ENCODE peak calls at places on chromosomes 2 and 18, in seven cellular contexts. R, S, Z, E, C, T and H are unnamed samples.

GRCh38 chr18:3453540-3454364 is 3.8 kb downstream of the TGIF1 start:
- DNase-seq in Z (peak; percentile 96), C (no peak), S (no peak), R (no peak), T (no peak), E (no peak), H (no peak)

GRCh38 chr2:184558713-184559464 is 39.4 kb upstream of the ZNF804A start:
- DNase-seq in E (no peak), Z (no peak), S (no peak), T (no peak), C (no peak), R (no peak), H (no peak)

GRCh38 chr2:58428553-58429284 is 187.6 kb upstream of the FANCL start:
- DNase-seq in S (peak; percentile 91), C (no peak), E (no peak), Z (no peak), T (peak; percentile 56), R (no peak), H (peak; percentile 22)

GRCh38 chr18:984004-984403 is 79.3 kb downstream of the ADCYAP1 start:
- DNase-seq in C (no peak), E (no peak), R (no peak), T (no peak), S (no peak), Z (no peak), H (no peak)

GRCh38 chr2:163182764-163183354 is 344.3 kb upstream of the KCNH7 start:
- DNase-seq in C (no peak), E (no peak), R (no peak), T (no peak), S (peak; percentile 19), Z (no peak), H (no peak)

GRCh38 chr2:65377556-65378307 is 54.7 kb downstream of the SPRED2 start:
- DNase-seq in R (no peak), S (no peak), C (peak; percentile 43), E (no peak), Z (no peak), T (no peak), H (no peak)

GRCh38 chr2:45256867-45257641 is 247.8 kb upstream of the SIX2 start:
- DNase-seq in T (peak; percentile 21), Z (peak; percentile 75), S (no peak), R (no peak), E (no peak), C (no peak), H (no peak)

GRCh38 chr18:58592223-58593214 is 36.4 kb downstream of the ALPK2 start:
- DNase-seq in T (no peak), R (no peak), S (no peak), E (no peak), Z (no peak), C (no peak), H (no peak)

GRCh38 chr2:235494716-235495372 is 1.0 kb downstream of the AGAP1 start:
- DNase-seq in Z (no peak), R (no peak), S (peak; percentile 71), C (peak; percentile 27), T (no peak), E (no peak), H (no peak)

GRCh38 chr2:195898505-195898904 is 170.1 kb downstream of the DNAH7 start:
- DNase-seq in C (no peak), E (no peak), Z (peak; percentile 4), R (no peak), T (no peak), S (peak; percentile 65), H (no peak)

GRCh38 chr2:112481528-112482228 is at the start of gene TTL:
- DNase-seq in R (peak; percentile 73), C (peak; percentile 89), S (peak; percentile 92), T (no peak), Z (peak; percentile 59), E (no peak), H (peak; percentile 79)

GRCh38 chr2:121360566-121361300 is 75.7 kb upstream of the TFCP2L1 start:
- DNase-seq in T (no peak), C (no peak), E (no peak), S (no peak), Z (no peak), R (no peak), H (no peak)

GRCh38 chr2:234788841-234789240 is 163.0 kb upstream of the SH3BP4 start:
- DNase-seq in T (no peak), C (no peak), Z (no peak), S (peak; percentile 32), R (no peak), E (no peak), H (no peak)

GRCh38 chr18:34875150-34875549 is 165.1 kb downstream of the DTNA start:
- DNase-seq in T (no peak), E (no peak), Z (no peak), R (no peak), S (no peak), C (no peak), H (no peak)

GRCh38 chr2:110732422-110733413 is at the start of gene ACOXL:
- DNase-seq in T (peak; percentile 68), C (peak; percentile 56), E (no peak), R (peak; percentile 25), Z (no peak), S (peak; percentile 51), H (peak; percentile 23)

GRCh38 chr2:43841949-43842865 is 3.4 kb downstream of the ABCG8 start:
- DNase-seq in C (peak; percentile 2), E (no peak), S (no peak), R (no peak), T (no peak), Z (peak; percentile 76), H (no peak)

GRCh38 chr2:8298783-8299182 is 383.1 kb upstream of the ID2 start:
- DNase-seq in C (no peak), Z (no peak), T (no peak), S (no peak), E (no peak), R (no peak), H (no peak)

GRCh38 chr2:112794131-112794733 is 9.9 kb upstream of the IL1A start:
- DNase-seq in R (no peak), S (no peak), E (no peak), Z (peak; percentile 34), C (peak; percentile 59), T (no peak), H (no peak)

GRCh38 chr2:28391564-28392296 is 928 bp upstream of the FOSL2 start:
- DNase-seq in R (peak; percentile 45), T (no peak), Z (peak; percentile 72), S (peak; percentile 91), E (no peak), C (peak; percentile 64), H (peak; percentile 42)

GRCh38 chr2:168180914-168181313 is 66.5 kb downstream of the STK39 start:
- DNase-seq in R (no peak), T (no peak), S (no peak), E (no peak), Z (peak; percentile 94), C (no peak), H (no peak)

GRCh38 chr2:19536136-19536535 is 177.7 kb upstream of the OSR1 start:
- DNase-seq in R (no peak), S (no peak), Z (peak; percentile 22), T (no peak), E (no peak), C (no peak), H (no peak)

GRCh38 chr18:61949946-61950345 is 57.1 kb upstream of the RNF152 start:
- DNase-seq in T (no peak), R (no peak), S (no peak), E (no peak), Z (no peak), C (no peak), H (no peak)

GRCh38 chr2:113872201-113872600 is 17.7 kb upstream of the ACTR3 start:
- DNase-seq in S (no peak), R (no peak), T (no peak), C (no peak), Z (no peak), E (no peak), H (no peak)

GRCh38 chr2:42961385-42961800 is 169.0 kb upstream of the HAAO start:
- DNase-seq in T (no peak), R (no peak), E (no peak), C (no peak), S (no peak), Z (no peak), H (no peak)

DNA sequence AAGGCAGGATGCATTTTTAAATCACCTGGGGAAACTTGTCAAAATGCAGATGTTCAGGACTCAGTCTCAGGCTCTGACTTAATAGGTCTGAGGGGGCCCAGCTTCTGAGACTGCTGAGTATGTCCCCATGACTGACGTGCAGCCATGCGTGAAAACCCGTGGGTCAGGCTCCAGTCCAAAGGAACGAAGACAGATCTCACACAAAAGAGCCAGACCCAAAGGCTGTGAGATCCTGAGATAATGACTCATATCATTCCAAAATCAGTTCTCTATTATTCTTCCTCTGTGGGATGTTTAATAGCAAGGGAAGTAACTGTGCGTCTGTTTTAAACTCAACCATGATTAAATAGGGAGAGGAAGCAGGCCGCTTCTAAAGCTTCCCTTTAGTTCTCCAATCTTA is 107.4 kb upstream of the ACAA2 start:
- DNase-seq in R (no peak), T (no peak), E (no peak), C (no peak), Z (no peak), S (peak; percentile 48), H (no peak)
- TF ChIP-seq TAF1 in R (no peak), T (no peak), E (no peak), C (no peak), Z (no peak), S (no peak), H (no peak)

DNA sequence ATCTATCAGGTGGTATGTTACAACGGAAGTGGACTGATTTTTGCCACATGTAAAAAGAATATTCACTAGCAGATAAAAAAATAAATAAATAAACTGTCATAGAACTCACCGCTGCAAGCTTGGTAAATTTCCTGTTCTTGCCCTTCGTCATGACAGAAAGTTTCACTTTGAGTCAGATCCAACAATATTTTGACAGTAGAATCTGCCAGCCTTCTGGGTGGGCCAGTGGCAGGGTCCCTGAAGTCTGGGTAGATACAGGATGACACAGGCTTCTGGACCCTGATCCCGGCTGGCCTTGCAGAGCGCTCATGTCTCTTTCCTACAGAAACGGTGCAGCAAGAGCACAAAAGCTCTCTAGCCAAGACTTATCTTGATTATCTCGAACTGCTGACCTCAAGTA is 97.8 kb upstream of the PMAIP1 start:
- DNase-seq in E (peak; percentile 13), Z (no peak), T (no peak), S (no peak), C (no peak), R (no peak), H (peak; percentile 10)
- TF ChIP-seq TAF1 in E (no peak), Z (no peak), T (no peak), S (no peak), C (no peak), R (no peak), H (no peak)

DNA sequence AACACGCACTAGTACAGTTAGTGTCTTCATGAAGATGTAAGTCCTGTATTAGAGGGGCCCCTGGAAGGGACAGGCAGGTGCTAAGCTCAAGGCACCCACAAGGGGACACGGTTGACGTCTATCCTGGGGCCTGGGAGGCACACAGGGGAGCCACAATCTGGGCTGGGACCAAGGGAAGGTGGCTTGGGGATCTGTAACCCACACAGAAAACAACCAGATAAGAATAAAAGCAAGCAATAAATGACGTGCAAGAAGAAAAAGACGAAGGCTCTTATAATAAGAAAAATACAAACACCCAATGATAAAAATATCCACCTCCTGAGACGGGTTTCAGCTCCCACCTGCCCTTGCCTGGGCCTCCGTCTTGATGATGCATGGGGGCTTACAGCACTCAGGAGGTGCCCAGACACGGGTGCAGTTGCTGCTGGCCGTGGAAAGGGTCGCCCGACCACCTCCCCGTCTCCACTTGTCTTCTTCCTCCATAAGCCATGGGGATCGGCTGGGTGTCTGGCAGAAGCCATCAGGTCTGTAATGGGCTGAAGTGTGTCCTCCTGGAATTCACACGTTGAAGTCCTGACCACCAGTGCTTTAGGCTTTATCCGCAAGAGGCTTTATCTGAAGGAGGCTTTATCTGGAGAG is 73.9 kb downstream of the TWIST2 start:
- DNase-seq in R (no peak), E (no peak), T (no peak), C (no peak), S (no peak), Z (no peak), H (no peak)
- TF ChIP-seq TAF1 in R (no peak), E (no peak), T (no peak), C (no peak), S (no peak), Z (no peak), H (no peak)

GRCh38 chr2:24886640-24887324 is 33.3 kb downstream of the ADCY3 start:
- DNase-seq in R (no peak), Z (no peak), E (no peak), T (no peak), C (no peak), S (no peak), H (no peak)
- TF ChIP-seq TAF1 in R (no peak), Z (no peak), E (no peak), T (no peak), C (no peak), S (no peak), H (no peak)